ENCODE peak calls at places on chromosomes 13 and 19, in nine cellular contexts. N is adrenal gland, O is heart left ventricle, K is MM.1S, V is vagina, P is fibroblast of lung, F is psoas muscle, I is testis, Z is IMR-90. H is an unnamed sample. For H3K4me1, the result is how much of the 10 kb centered on the place peaks cover.

GRCh38 chr13:55244991-55245644 is 1895.6 kb upstream of the PRR20A start:
- DNase-seq in K (no peak), V (no peak), O (no peak), F (no peak), N (no peak), P (peak), I (no peak), Z (no peak), H (no peak)

GRCh38 chr13:100302391-100302790 is 213.5 kb downstream of the PCCA start:
- DNase-seq in V (no peak), F (no peak), O (no peak), Z (no peak), I (no peak), N (no peak), P (no peak), K (no peak), H (no peak)

GRCh38 chr13:23467048-23467931 is 33.8 kb upstream of the SACS start:
- DNase-seq in P (peak), V (no peak), I (no peak), N (peak), O (peak), K (no peak), F (no peak), Z (peak), H (no peak)

GRCh38 chr13:30618186-30618937 is 642 bp downstream of the USPL1 start:
- DNase-seq in Z (no peak), I (peak), K (peak), F (peak), O (peak), V (no peak), N (peak), P (no peak), H (no peak)

GRCh38 chr13:112718318-112718717 is 28.5 kb downstream of the ATP11A start:
- DNase-seq in V (no peak), N (no peak), F (peak), Z (no peak), P (no peak), I (no peak), K (no peak), O (no peak), H (no peak)

GRCh38 chr13:42047561-42048322 is 706 bp upstream of the DGKH start:
- DNase-seq in F (peak), P (peak), Z (peak), I (peak), K (no peak), V (no peak), O (peak), N (peak), H (peak)

GRCh38 chr19:42764836-42765235 is 642 bp downstream of the PSG8 start:
- DNase-seq in P (no peak), K (no peak), I (no peak), O (no peak), F (no peak), V (no peak), N (no peak), Z (no peak), H (no peak)

GRCh38 chr13:36981156-36981743 is 17.9 kb downstream of the ALG5 start:
- DNase-seq in O (no peak), N (no peak), Z (peak), P (peak), I (no peak), V (no peak), F (no peak), K (peak), H (peak)

GRCh38 chr19:54178581-54179261 is 5.8 kb upstream of the TMC4 start:
- DNase-seq in N (no peak), Z (no peak), O (no peak), K (no peak), I (peak), F (no peak), V (no peak), P (no peak), H (peak)

GRCh38 chr13:56909896-56910600 is 230.7 kb upstream of the PRR20A start:
- DNase-seq in I (peak), K (no peak), O (no peak), F (no peak), V (no peak), N (no peak), P (no peak), Z (no peak), H (no peak)

GRCh38 chr19:34236035-34236793 is 18.1 kb upstream of the GARRE1 start:
- DNase-seq in V (no peak), Z (peak), N (no peak), P (peak), I (peak), K (no peak), O (no peak), F (no peak), H (peak)

GRCh38 chr13:41652735-41653361 is 195.5 kb downstream of the RGCC start:
- DNase-seq in O (no peak), K (no peak), F (no peak), N (peak), V (no peak), I (peak), Z (peak), P (peak), H (peak)

GRCh38 chr13:27425151-27425917 is 915 bp downstream of the GTF3A start:
- DNase-seq in P (no peak), I (no peak), V (no peak), O (no peak), N (peak), Z (no peak), K (no peak), F (no peak), H (no peak)

GRCh38 chr13:66216723-66217122 is 1013.4 kb downstream of the PCDH9 start:
- DNase-seq in F (no peak), I (no peak), V (no peak), Z (no peak), O (no peak), K (no peak), N (no peak), P (peak), H (no peak)

GRCh38 chr19:5321851-5322681 is 18.5 kb downstream of the PTPRS start:
- DNase-seq in V (no peak), O (no peak), I (no peak), Z (no peak), K (no peak), N (no peak), F (no peak), P (no peak), H (peak)

GRCh38 chr19:41872775-41873647 is 4.1 kb upstream of the CD79A start:
- DNase-seq in N (peak), P (peak), V (no peak), I (peak), F (peak), K (peak), O (peak), Z (peak), H (peak)

GRCh38 chr13:90552702-90553101 is 794.8 kb upstream of the MIR17HG start:
- DNase-seq in P (no peak), V (no peak), I (no peak), K (no peak), F (no peak), O (no peak), Z (no peak), N (no peak), H (no peak)

GRCh38 chr19:4654437-4655361 is 15.4 kb downstream of the TNFAIP8L1 start:
- DNase-seq in I (no peak), K (no peak), F (no peak), P (no peak), V (no peak), N (no peak), O (no peak), Z (no peak), H (no peak)

GRCh38 chr13:76350399-76350798 is 535.8 kb downstream of the KCTD12 start:
- DNase-seq in K (no peak), V (no peak), P (peak), I (no peak), F (no peak), N (no peak), O (no peak), Z (peak), H (peak)

GRCh38 chr19:56839665-56840451 is 668 bp downstream of the PEG3 start:
- DNase-seq in O (peak), K (no peak), I (peak), Z (no peak), F (peak), N (peak), P (peak), V (peak), H (peak)

GRCh38 chr13:28624707-28625432 is 34.1 kb upstream of the POMP start:
- DNase-seq in O (no peak), I (no peak), P (no peak), N (no peak), F (no peak), Z (no peak), K (no peak), V (no peak), H (no peak)

GRCh38 chr13:95074820-95075219 is 226.4 kb downstream of the ABCC4 start:
- DNase-seq in P (no peak), O (no peak), K (no peak), N (no peak), Z (no peak), I (no peak), V (no peak), F (no peak), H (no peak)

GRCh38 chr13:22372261-22372660 is 701.4 kb downstream of the FGF9 start:
- DNase-seq in K (no peak), F (no peak), O (no peak), P (no peak), V (no peak), Z (no peak), I (no peak), N (no peak), H (no peak)

GRCh38 chr19:6249296-6249695 is 30.5 kb downstream of the MLLT1 start:
- DNase-seq in I (no peak), F (no peak), Z (peak), K (no peak), V (no peak), N (no peak), O (no peak), P (no peak), H (no peak)

GRCh38 chr19:58034476-58034790 is 608 bp downstream of the ZSCAN1 start:
- DNase-seq in P (no peak), K (no peak), I (no peak), V (no peak), F (no peak), Z (no peak), N (no peak), O (no peak), H (no peak)

GRCh38 chr13:46559272-46559805 is 6.4 kb downstream of the LRCH1 start:
- DNase-seq in F (no peak), N (no peak), V (no peak), I (no peak), Z (no peak), K (no peak), P (no peak), O (no peak), H (no peak)

GRCh38 chr19:33159149-33159548 is 27.2 kb downstream of the WDR88 start:
- DNase-seq in V (no peak), Z (no peak), I (no peak), F (no peak), O (no peak), P (no peak), K (no peak), N (no peak), H (no peak)

GRCh38 chr19:16301999-16302694 is 22.5 kb upstream of the KLF2 start:
- DNase-seq in K (no peak), I (no peak), Z (peak), F (peak), P (peak), N (peak), V (no peak), O (no peak), H (no peak)

GRCh38 chr13:79988573-79988972 is 352.4 kb downstream of the SPRY2 start:
- DNase-seq in P (peak), Z (peak), K (no peak), F (no peak), N (no peak), O (no peak), I (no peak), V (no peak), H (no peak)

GRCh38 chr19:28505933-28506332 is 707.0 kb downstream of the UQCRFS1 start:
- DNase-seq in P (no peak), Z (no peak), O (no peak), F (no peak), I (no peak), N (no peak), V (no peak), K (no peak), H (no peak)

GRCh38 chr13:107842562-107843180 is 372.7 kb downstream of the LIG4 start:
- DNase-seq in Z (peak), K (no peak), F (no peak), N (no peak), V (no peak), I (no peak), O (no peak), P (peak), H (no peak)

GRCh38 chr13:29847501-29847983 is 2.9 kb downstream of the UBL3 start:
- DNase-seq in O (no peak), Z (peak), F (no peak), N (no peak), I (peak), V (no peak), K (no peak), P (peak), H (peak)

GRCh38 chr19:38388310-38389100 is at the start of gene SPRED3:
- DNase-seq in O (no peak), F (peak), I (peak), P (peak), N (peak), V (no peak), K (no peak), Z (peak), H (peak)

DNA sequence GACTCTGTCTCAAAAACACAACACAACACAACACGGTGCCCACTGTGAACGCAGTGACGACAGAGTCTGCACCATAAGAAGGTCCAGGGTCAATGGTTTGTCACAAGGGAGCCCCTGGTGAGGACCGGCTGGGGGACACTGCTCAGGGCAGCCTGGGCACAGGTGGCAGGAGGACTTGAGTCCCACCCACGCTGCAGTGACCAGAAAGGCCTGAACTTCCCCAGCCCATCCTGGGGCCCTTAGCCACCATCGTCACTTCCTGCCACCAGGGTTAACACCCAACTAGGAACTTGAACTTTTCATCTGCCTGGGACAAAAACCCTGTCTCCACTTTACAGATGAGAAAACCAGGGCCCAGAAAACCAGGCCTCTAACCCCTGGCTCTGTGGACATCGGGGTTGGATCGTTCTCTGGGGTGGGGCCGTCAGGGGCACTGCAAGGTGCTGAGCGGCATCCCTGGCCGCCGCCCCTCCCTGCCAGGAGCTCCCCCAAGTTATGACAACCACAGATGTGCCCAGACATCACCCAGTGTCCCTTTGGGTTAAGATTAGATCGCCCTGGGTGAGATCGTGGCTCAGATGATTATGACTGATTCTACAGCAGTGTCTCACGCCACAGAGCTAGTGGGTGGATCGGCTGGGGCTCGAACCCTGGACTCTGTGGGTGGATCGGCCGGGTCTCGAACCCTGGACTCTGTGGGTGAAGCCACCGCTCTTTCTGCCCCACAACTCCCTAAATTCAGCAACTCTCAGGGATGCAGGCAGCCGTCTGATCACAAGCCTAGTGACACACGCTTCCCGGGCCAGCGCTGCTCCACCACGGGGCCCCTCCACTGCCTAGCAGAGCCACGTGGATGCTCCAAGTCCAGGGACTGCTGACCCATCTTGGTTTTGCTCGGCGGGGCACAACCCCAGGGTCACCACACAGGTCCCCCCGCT is 14.0 kb downstream of the MOB3A start:
- DNase-seq in F (peak), I (no peak), Z (no peak), V (no peak), O (peak), N (no peak), K (no peak), P (no peak), H (no peak)
- H3K4me1 ChIP-seq in F (under half), I (under half), Z (under half), V (half or more), O (under half), N (under half), K (under half), P (under half), H (under half)

GRCh38 chr13:108980237-108980636 is 350.8 kb downstream of the MYO16 start:
- DNase-seq in K (no peak), O (no peak), Z (no peak), V (no peak), I (no peak), N (no peak), F (no peak), P (peak), H (no peak)

DNA sequence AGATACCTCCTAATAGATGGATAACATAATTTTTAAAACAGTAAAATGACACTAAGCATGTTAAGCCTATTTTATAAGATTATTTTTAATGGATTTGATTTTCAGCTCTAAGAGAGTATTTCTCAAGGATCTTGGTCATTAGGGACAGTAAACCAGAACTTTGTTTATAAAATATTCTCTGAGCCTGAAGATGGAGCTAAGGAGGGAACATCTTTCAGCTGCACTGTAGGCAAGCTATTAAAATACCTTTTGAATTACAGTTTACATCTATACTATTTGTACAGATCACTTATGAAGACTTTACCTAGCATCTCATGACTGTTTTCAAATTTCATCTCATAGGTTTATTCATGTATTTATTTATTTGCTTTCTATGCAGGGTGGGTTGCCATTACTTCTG is 345.3 kb downstream of the MYO16 start:
- DNase-seq in I (no peak), N (no peak), F (no peak), Z (no peak), O (no peak), P (no peak), K (no peak), V (no peak), H (no peak)
- TF ChIP-seq CTCF in I (no peak), N (no peak), F (no peak), Z (peak), O (no peak), P (no peak), K (no peak), V (no peak), H (no peak)

GRCh38 chr13:98875146-98875729 is 102.6 kb downstream of the DOCK9 start:
- DNase-seq in I (no peak), O (no peak), F (no peak), V (no peak), Z (no peak), K (peak), P (no peak), N (no peak), H (no peak)
- H3K4me3 ChIP-seq in I (no peak), O (no peak), F (no peak), V (no peak), Z (no peak), K (peak), P (no peak), N (no peak), H (no peak)

DNA sequence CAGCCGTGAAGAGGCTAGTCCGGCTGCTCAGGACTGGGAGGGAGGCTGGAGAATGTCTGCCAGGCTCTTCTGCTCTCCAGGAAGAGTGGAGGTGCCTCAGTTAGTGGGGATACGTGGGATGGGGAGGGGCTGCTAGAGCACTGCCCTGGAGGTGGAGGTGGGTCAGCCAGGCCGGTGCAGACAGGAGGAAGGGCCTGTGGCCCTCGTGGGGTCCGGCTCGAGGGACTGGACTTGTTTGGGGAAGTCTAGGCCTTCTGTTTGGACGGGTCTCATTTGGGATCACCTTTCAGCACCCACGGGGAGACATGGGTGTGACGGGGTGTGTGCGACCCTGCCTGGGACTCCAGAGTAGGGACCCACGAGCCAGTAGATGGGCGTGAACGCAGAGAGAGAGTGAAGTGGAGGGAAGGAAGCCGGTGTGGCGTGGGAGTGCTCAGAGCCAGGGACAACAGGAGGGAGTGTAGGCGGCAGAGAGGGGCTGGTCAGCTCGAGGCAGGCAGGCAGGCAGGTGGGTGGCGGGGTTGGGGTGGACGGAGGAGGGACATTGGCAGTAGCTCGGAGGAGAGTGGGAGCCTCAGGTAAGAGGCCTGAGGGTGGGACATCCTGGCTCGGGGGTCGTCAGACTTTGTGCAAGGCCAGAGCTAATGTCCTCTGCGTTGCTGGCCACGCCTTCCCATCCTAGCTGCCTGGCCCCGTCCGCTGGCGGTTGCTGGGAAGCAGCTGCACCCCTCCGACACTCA is 11.5 kb downstream of the EPN1 start:
- DNase-seq in P (no peak), V (no peak), N (no peak), K (no peak), O (no peak), Z (no peak), F (peak), I (peak), H (no peak)
- H3K4me1 ChIP-seq in P (under half), V (under half), N (under half), K (under half), O (under half), Z (under half), F (under half), I (under half), H (under half)

GRCh38 chr19:44777715-44778347 is at the start of gene CBLC:
- DNase-seq in K (no peak), P (no peak), O (no peak), V (no peak), I (peak), Z (no peak), N (peak), F (no peak), H (no peak)
- TF ChIP-seq CTCF in K (no peak), P (no peak), O (no peak), V (no peak), I (no peak), Z (no peak), N (no peak), F (no peak), H (no peak)